ENCODE peak calls at places on chromosomes 6 and 20, in ten cellular contexts. One of them, this sample, is unnamed.

GRCh38 chr6:44508646-44509045 is 121.1 kb downstream of the CDC5L start:
- DNase-seq in astrocyte of the spinal cord: peak
- DNase-seq in effector memory CD4-positive, alpha-beta T cell: no peak
- DNase-seq in GOT3: no peak
- DNase-seq in NCI-H1417: no peak
- DNase-seq in HCEC 1CT: peak
- DNase-seq in NCI-H1105: no peak
- DNase-seq in substantia nigra: no peak
- DNase-seq in MV-4-11: no peak
- DNase-seq in GM12892: no peak
- DNase-seq in this sample: no peak

GRCh38 chr6:136415351-136416005 is 125.8 kb upstream of the BCLAF1 start:
- DNase-seq in astrocyte of the spinal cord: no peak
- DNase-seq in effector memory CD4-positive, alpha-beta T cell: no peak
- DNase-seq in GOT3: no peak
- DNase-seq in NCI-H1417: no peak
- DNase-seq in HCEC 1CT: no peak
- DNase-seq in NCI-H1105: no peak
- DNase-seq in substantia nigra: no peak
- DNase-seq in MV-4-11: peak
- DNase-seq in GM12892: no peak
- DNase-seq in this sample: no peak

GRCh38 chr6:41779793-41780622 is at the start of gene FRS3:
- DNase-seq in astrocyte of the spinal cord: peak
- DNase-seq in effector memory CD4-positive, alpha-beta T cell: peak
- DNase-seq in GOT3: peak
- DNase-seq in NCI-H1417: peak
- DNase-seq in HCEC 1CT: peak
- DNase-seq in NCI-H1105: peak
- DNase-seq in substantia nigra: peak
- DNase-seq in MV-4-11: peak
- DNase-seq in GM12892: peak
- DNase-seq in this sample: peak

GRCh38 chr20:35952480-35953410 is 1.6 kb downstream of the SCAND1 start:
- DNase-seq in astrocyte of the spinal cord: peak
- DNase-seq in effector memory CD4-positive, alpha-beta T cell: no peak
- DNase-seq in GOT3: no peak
- DNase-seq in NCI-H1417: no peak
- DNase-seq in HCEC 1CT: peak
- DNase-seq in NCI-H1105: no peak
- DNase-seq in substantia nigra: no peak
- DNase-seq in MV-4-11: peak
- DNase-seq in GM12892: no peak
- DNase-seq in this sample: no peak

GRCh38 chr20:50501970-50502745 is 8.0 kb upstream of the PTPN1 start:
- DNase-seq in astrocyte of the spinal cord: no peak
- DNase-seq in effector memory CD4-positive, alpha-beta T cell: no peak
- DNase-seq in GOT3: no peak
- DNase-seq in NCI-H1417: no peak
- DNase-seq in HCEC 1CT: no peak
- DNase-seq in NCI-H1105: no peak
- DNase-seq in substantia nigra: no peak
- DNase-seq in MV-4-11: no peak
- DNase-seq in GM12892: no peak
- DNase-seq in this sample: no peak

GRCh38 chr6:118844915-118845314 is 49.0 kb upstream of the ASF1A start:
- DNase-seq in astrocyte of the spinal cord: no peak
- DNase-seq in effector memory CD4-positive, alpha-beta T cell: no peak
- DNase-seq in GOT3: no peak
- DNase-seq in NCI-H1417: no peak
- DNase-seq in HCEC 1CT: no peak
- DNase-seq in NCI-H1105: no peak
- DNase-seq in substantia nigra: no peak
- DNase-seq in MV-4-11: no peak
- DNase-seq in GM12892: no peak
- DNase-seq in this sample: no peak

GRCh38 chr6:149235130-149235561 is 82.4 kb upstream of the TAB2 start:
- DNase-seq in astrocyte of the spinal cord: peak
- DNase-seq in effector memory CD4-positive, alpha-beta T cell: no peak
- DNase-seq in GOT3: no peak
- DNase-seq in NCI-H1417: peak
- DNase-seq in HCEC 1CT: peak
- DNase-seq in NCI-H1105: peak
- DNase-seq in substantia nigra: no peak
- DNase-seq in MV-4-11: peak
- DNase-seq in GM12892: no peak
- DNase-seq in this sample: peak

GRCh38 chr6:132818404-132819359 is 4.3 kb downstream of the RPS12 start:
- DNase-seq in astrocyte of the spinal cord: no peak
- DNase-seq in effector memory CD4-positive, alpha-beta T cell: no peak
- DNase-seq in GOT3: no peak
- DNase-seq in NCI-H1417: no peak
- DNase-seq in HCEC 1CT: peak
- DNase-seq in NCI-H1105: no peak
- DNase-seq in substantia nigra: no peak
- DNase-seq in MV-4-11: no peak
- DNase-seq in GM12892: no peak
- DNase-seq in this sample: no peak

GRCh38 chr20:38165966-38166706 is 1.1 kb upstream of the TGM2 start:
- DNase-seq in astrocyte of the spinal cord: no peak
- DNase-seq in effector memory CD4-positive, alpha-beta T cell: no peak
- DNase-seq in GOT3: no peak
- DNase-seq in NCI-H1417: no peak
- DNase-seq in HCEC 1CT: no peak
- DNase-seq in NCI-H1105: no peak
- DNase-seq in substantia nigra: no peak
- DNase-seq in MV-4-11: no peak
- DNase-seq in GM12892: no peak
- DNase-seq in this sample: no peak

GRCh38 chr20:6074145-6074561 is 20.3 kb upstream of the LRRN4 start:
- DNase-seq in astrocyte of the spinal cord: no peak
- DNase-seq in effector memory CD4-positive, alpha-beta T cell: no peak
- DNase-seq in GOT3: no peak
- DNase-seq in NCI-H1417: no peak
- DNase-seq in HCEC 1CT: no peak
- DNase-seq in NCI-H1105: peak
- DNase-seq in substantia nigra: no peak
- DNase-seq in MV-4-11: peak
- DNase-seq in GM12892: no peak
- DNase-seq in this sample: no peak

GRCh38 chr6:72649032-72649984 is 27.4 kb downstream of the KCNQ5 start:
- DNase-seq in astrocyte of the spinal cord: peak
- DNase-seq in effector memory CD4-positive, alpha-beta T cell: no peak
- DNase-seq in GOT3: no peak
- DNase-seq in NCI-H1417: no peak
- DNase-seq in HCEC 1CT: peak
- DNase-seq in NCI-H1105: no peak
- DNase-seq in substantia nigra: no peak
- DNase-seq in MV-4-11: no peak
- DNase-seq in GM12892: no peak
- DNase-seq in this sample: no peak

GRCh38 chr6:105364243-105364642 is 38.6 kb downstream of the PREP start:
- DNase-seq in astrocyte of the spinal cord: no peak
- DNase-seq in effector memory CD4-positive, alpha-beta T cell: no peak
- DNase-seq in GOT3: no peak
- DNase-seq in NCI-H1417: no peak
- DNase-seq in HCEC 1CT: no peak
- DNase-seq in NCI-H1105: no peak
- DNase-seq in substantia nigra: no peak
- DNase-seq in MV-4-11: no peak
- DNase-seq in GM12892: no peak
- DNase-seq in this sample: no peak

GRCh38 chr6:139354177-139354576 is 20.3 kb downstream of the CITED2 start:
- DNase-seq in astrocyte of the spinal cord: no peak
- DNase-seq in effector memory CD4-positive, alpha-beta T cell: no peak
- DNase-seq in GOT3: no peak
- DNase-seq in NCI-H1417: no peak
- DNase-seq in HCEC 1CT: no peak
- DNase-seq in NCI-H1105: no peak
- DNase-seq in substantia nigra: no peak
- DNase-seq in MV-4-11: no peak
- DNase-seq in GM12892: no peak
- DNase-seq in this sample: no peak

GRCh38 chr6:104014560-104014959 is 845.2 kb downstream of the HACE1 start:
- DNase-seq in astrocyte of the spinal cord: no peak
- DNase-seq in effector memory CD4-positive, alpha-beta T cell: no peak
- DNase-seq in GOT3: no peak
- DNase-seq in NCI-H1417: no peak
- DNase-seq in HCEC 1CT: no peak
- DNase-seq in NCI-H1105: no peak
- DNase-seq in substantia nigra: no peak
- DNase-seq in MV-4-11: peak
- DNase-seq in GM12892: no peak
- DNase-seq in this sample: no peak

GRCh38 chr20:58691405-58691772 is 1.2 kb upstream of the NPEPL1 start:
- DNase-seq in astrocyte of the spinal cord: no peak
- DNase-seq in effector memory CD4-positive, alpha-beta T cell: no peak
- DNase-seq in GOT3: no peak
- DNase-seq in NCI-H1417: no peak
- DNase-seq in HCEC 1CT: no peak
- DNase-seq in NCI-H1105: no peak
- DNase-seq in substantia nigra: no peak
- DNase-seq in MV-4-11: no peak
- DNase-seq in GM12892: no peak
- DNase-seq in this sample: no peak

GRCh38 chr6:70673601-70674000 is 5.9 kb downstream of the SMAP1 start:
- DNase-seq in astrocyte of the spinal cord: peak
- DNase-seq in effector memory CD4-positive, alpha-beta T cell: no peak
- DNase-seq in GOT3: no peak
- DNase-seq in NCI-H1417: no peak
- DNase-seq in HCEC 1CT: no peak
- DNase-seq in NCI-H1105: no peak
- DNase-seq in substantia nigra: no peak
- DNase-seq in MV-4-11: no peak
- DNase-seq in GM12892: no peak
- DNase-seq in this sample: no peak

GRCh38 chr6:132167966-132168365 is 216.8 kb upstream of the CCN2 start:
- DNase-seq in astrocyte of the spinal cord: no peak
- DNase-seq in effector memory CD4-positive, alpha-beta T cell: no peak
- DNase-seq in GOT3: no peak
- DNase-seq in NCI-H1417: no peak
- DNase-seq in HCEC 1CT: no peak
- DNase-seq in NCI-H1105: no peak
- DNase-seq in substantia nigra: no peak
- DNase-seq in MV-4-11: no peak
- DNase-seq in GM12892: no peak
- DNase-seq in this sample: no peak

GRCh38 chr6:17093692-17094091 is 8.2 kb upstream of the STMND1 start:
- DNase-seq in astrocyte of the spinal cord: no peak
- DNase-seq in effector memory CD4-positive, alpha-beta T cell: no peak
- DNase-seq in GOT3: no peak
- DNase-seq in NCI-H1417: no peak
- DNase-seq in HCEC 1CT: no peak
- DNase-seq in NCI-H1105: peak
- DNase-seq in substantia nigra: no peak
- DNase-seq in MV-4-11: no peak
- DNase-seq in GM12892: no peak
- DNase-seq in this sample: no peak

GRCh38 chr20:64099880-64100565 is 7.3 kb downstream of the NPBWR2 start:
- DNase-seq in astrocyte of the spinal cord: no peak
- DNase-seq in effector memory CD4-positive, alpha-beta T cell: peak
- DNase-seq in GOT3: no peak
- DNase-seq in NCI-H1417: no peak
- DNase-seq in HCEC 1CT: no peak
- DNase-seq in NCI-H1105: no peak
- DNase-seq in substantia nigra: no peak
- DNase-seq in MV-4-11: no peak
- DNase-seq in GM12892: no peak
- DNase-seq in this sample: no peak